ENCODE peak calls at places on chromosomes 2 and 18, in four cellular contexts. M, U, S and I are unnamed samples.

GRCh38 chr2:122542646-122543045 is 787.2 kb downstream of the TSN start:
- DNase-seq in U (no peak), S (no peak), M (no peak), I (no peak)

GRCh38 chr2:18630101-18630500 is 40.7 kb upstream of the NT5C1B start:
- DNase-seq in U (no peak), S (no peak), M (no peak), I (no peak)

GRCh38 chr2:231411871-231412615 is 16.5 kb downstream of the B3GNT7 start:
- DNase-seq in S (peak), U (peak), M (peak), I (no peak)

GRCh38 chr18:74331404-74331803 is 15.8 kb downstream of the C18orf63 start:
- DNase-seq in U (no peak), M (peak), S (peak), I (no peak)

GRCh38 chr2:42010743-42011298 is 37.0 kb upstream of the PKDCC start:
- DNase-seq in M (no peak), S (no peak), U (no peak), I (no peak)

GRCh38 chr2:60806988-60807681 is 51.1 kb downstream of the PAPOLG start:
- DNase-seq in S (no peak), U (peak), M (peak), I (peak)

GRCh38 chr2:25552343-25552742 is 121.0 kb downstream of the DTNB start:
- DNase-seq in M (no peak), S (no peak), U (no peak), I (no peak)

GRCh38 chr18:3177902-3178687 is 41.7 kb downstream of the MYOM1 start:
- DNase-seq in M (no peak), U (no peak), S (no peak), I (peak)

GRCh38 chr2:73268831-73269685 is 15.2 kb downstream of the FBXO41 start:
- DNase-seq in S (no peak), M (no peak), U (peak), I (no peak)

GRCh38 chr2:81481994-81482368 is 1177.4 kb upstream of the LRRTM1 start:
- DNase-seq in S (no peak), U (no peak), M (peak), I (no peak)

GRCh38 chr18:12305930-12306629 is 2.0 kb upstream of the TUBB6 start:
- DNase-seq in S (no peak), M (no peak), U (peak), I (no peak)

GRCh38 chr2:217849576-217849975 is 153.2 kb downstream of the TNS1 start:
- DNase-seq in M (no peak), S (no peak), U (no peak), I (no peak)

GRCh38 chr2:72994991-72995380 is 76.5 kb downstream of the SFXN5 start:
- DNase-seq in U (peak), S (no peak), M (no peak), I (no peak)

GRCh38 chr2:39227628-39228412 is 15.9 kb downstream of the CDKL4 start:
- DNase-seq in S (peak), U (peak), M (peak), I (peak)

GRCh38 chr2:74730530-74730929 is 76.5 kb downstream of the SEMA4F start:
- DNase-seq in U (no peak), S (no peak), M (no peak), I (no peak)

GRCh38 chr2:200762127-200762526 is 49.6 kb upstream of the BZW1 start:
- DNase-seq in S (no peak), M (no peak), U (no peak), I (no peak)

GRCh38 chr18:25351280-25351772 is 640 bp downstream of the ZNF521 start:
- DNase-seq in M (no peak), U (no peak), S (no peak), I (no peak)

GRCh38 chr18:25352629-25353005 is 651 bp upstream of the ZNF521 start:
- DNase-seq in M (no peak), S (no peak), U (no peak), I (no peak)

GRCh38 chr18:25350561-25351201 is 1.3 kb downstream of the ZNF521 start:
- DNase-seq in S (no peak), U (peak), M (peak), I (no peak)

GRCh38 chr18:25353080-25353479 is 1.1 kb upstream of the ZNF521 start:
- DNase-seq in U (no peak), M (no peak), S (no peak), I (no peak)

DNA sequence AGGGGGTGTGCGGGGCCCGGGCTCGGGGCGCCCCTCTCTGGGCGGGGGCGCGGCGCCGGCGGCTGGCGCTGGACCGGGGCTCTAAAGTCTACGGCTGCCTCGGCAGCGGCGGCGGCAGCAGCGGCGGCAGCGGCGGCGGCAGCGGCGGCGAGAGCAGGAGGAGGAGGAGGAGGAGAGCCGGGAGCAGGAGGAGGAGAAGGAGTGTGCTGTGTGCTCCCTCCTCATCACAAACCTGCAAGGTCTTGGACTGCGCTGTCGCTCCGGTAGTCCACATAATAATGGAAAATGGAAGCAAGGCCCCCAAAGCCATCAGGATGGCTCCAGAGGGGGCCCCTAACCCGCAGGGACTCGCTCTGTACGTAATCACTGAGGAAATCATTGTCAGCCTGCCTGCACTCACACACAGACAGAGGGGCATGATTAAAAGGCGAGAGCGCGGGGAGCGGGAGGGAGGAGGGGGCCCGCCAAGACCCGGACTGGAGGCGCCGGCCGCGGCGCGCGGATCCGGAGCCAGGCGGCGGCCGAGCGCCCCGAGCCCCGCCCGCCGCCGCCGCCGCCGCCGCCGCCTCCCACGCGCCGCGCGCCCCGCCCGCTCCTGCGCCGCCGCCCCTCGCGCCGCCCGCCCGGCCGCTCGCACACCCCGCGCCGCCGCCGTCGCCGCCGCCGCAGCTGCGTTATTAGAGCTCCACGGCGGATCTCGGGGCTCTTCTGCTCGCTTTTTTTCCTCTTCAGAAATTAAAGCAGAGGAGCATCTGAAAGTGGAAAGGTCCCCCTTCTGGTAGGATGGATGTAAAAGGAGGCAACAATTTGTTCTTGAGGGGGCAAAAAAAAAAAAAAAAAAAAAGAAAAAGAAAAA is at the start of gene ZNF521:
- DNase-seq in M (peak), S (peak), U (peak), I (no peak)
- TF ChIP-seq TCF12 in M (peak), S (no peak), U (no peak), I (no peak)

GRCh38 chr2:223121317-223121716 is 69.3 kb downstream of the KCNE4 start:
- DNase-seq in U (no peak), S (no peak), M (no peak), I (no peak)
- TF ChIP-seq TCF12 in U (no peak), S (no peak), M (no peak), I (no peak)

GRCh38 chr2:46970334-46971288 is 55.0 kb upstream of the MCFD2 start:
- DNase-seq in M (no peak), U (no peak), S (peak), I (no peak)
- TF ChIP-seq TCF12 in M (peak), U (no peak), S (no peak), I (no peak)

DNA sequence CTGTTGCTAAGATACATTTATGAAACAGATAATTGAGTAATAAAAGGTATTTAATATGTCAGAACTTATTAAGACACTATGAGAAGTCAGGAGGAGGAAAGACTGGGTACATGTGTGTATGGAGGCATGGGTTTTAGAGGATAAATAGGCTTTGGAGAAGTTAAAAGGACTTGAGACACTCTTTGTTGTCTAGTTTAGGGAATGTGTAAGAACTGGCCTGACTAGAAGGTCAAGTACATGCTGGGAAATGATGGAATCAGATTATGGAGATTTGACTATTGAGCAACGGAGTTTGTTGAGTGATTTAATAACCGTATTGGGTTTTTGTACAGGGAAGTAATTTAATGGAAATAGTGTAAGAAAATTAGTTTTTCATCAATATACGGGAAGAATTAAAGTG is 28.2 kb upstream of the SPDYA start:
- DNase-seq in U (no peak), M (no peak), S (no peak), I (no peak)
- TF ChIP-seq TCF12 in U (no peak), M (no peak), S (no peak), I (no peak)

GRCh38 chr2:62296034-62296832 is 100.3 kb downstream of the B3GNT2 start:
- DNase-seq in S (no peak), M (no peak), U (no peak), I (no peak)

GRCh38 chr2:62292190-62292589 is 96.3 kb downstream of the B3GNT2 start:
- DNase-seq in M (no peak), S (peak), U (no peak), I (no peak)

GRCh38 chr2:62293151-62293489 is 97.2 kb downstream of the B3GNT2 start:
- DNase-seq in U (no peak), M (no peak), S (no peak), I (no peak)

GRCh38 chr2:62291517-62292137 is 95.7 kb downstream of the B3GNT2 start:
- DNase-seq in S (no peak), U (no peak), M (no peak), I (no peak)

GRCh38 chr2:62293490-62294212 is 97.7 kb downstream of the B3GNT2 start:
- DNase-seq in M (peak), U (peak), S (peak), I (no peak)
- TF ChIP-seq TCF12 in M (no peak), U (no peak), S (peak), I (peak)

GRCh38 chr2:169095631-169096105 is 26.3 kb downstream of the DHRS9 start:
- DNase-seq in U (no peak), M (no peak), S (no peak), I (no peak)
- TF ChIP-seq TCF12 in U (no peak), M (peak), S (no peak), I (no peak)

DNA sequence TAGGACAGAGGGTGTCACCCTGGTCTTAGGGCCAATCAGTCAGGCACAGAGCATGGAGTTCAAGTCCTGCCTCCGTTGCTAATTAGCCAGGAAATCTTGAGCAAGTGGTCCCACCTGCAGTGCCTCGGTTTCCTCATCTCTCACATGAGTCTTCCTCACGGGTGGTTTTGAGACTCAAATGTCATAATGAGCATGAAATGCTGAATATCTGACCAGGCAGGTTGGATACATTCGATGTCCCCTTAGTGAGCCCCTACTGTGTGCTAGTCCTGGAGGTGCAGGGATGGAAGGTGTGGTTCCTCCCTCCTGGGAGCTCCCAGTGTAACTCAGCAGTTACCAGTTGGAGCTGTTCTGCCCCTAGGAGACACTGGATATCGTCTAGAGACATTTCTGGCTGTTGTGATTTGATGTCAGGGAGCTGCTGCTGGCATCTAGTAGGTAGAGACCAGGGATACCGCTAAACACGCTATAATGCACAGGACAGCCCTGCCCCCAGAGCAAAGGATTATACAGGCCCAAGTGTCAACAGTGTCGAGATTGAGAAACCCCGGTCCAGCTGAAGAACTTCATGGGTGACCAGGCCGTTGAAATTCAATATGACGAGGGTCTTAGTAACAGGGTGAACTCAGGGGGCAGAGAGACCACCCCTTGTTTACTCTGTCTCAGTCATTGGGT is 118.5 kb upstream of the TWIST2 start:
- DNase-seq in U (no peak), M (no peak), S (no peak), I (no peak)
- TF ChIP-seq TCF12 in U (no peak), M (no peak), S (no peak), I (no peak)

GRCh38 chr2:273338-273737 is 8.6 kb downstream of the ACP1 start:
- DNase-seq in S (no peak), M (no peak), U (no peak), I (no peak)
- TF ChIP-seq TCF12 in S (no peak), M (no peak), U (no peak), I (no peak)